ENCODE peak calls at places on chromosome 11, in six cellular contexts. C is psoas muscle, P is adrenal gland, B is left ventricle myocardium inferior, N is GM23338, U is uterus. H is an unnamed sample.

GRCh38 chr11:129724866-129725265 is 90.8 kb upstream of the TMEM45B start:
- DNase-seq in C (no peak), P (no peak), B (no peak), N (no peak), U (no peak), H (no peak)

GRCh38 chr11:85809881-85810280 is 1.1 kb downstream of the SYTL2 start:
- DNase-seq in C (peak), P (no peak), B (no peak), N (peak), U (no peak), H (no peak)

GRCh38 chr11:100719362-100719761 is 32.3 kb downstream of the ARHGAP42 start:
- DNase-seq in C (no peak), P (no peak), B (no peak), N (peak), U (no peak), H (no peak)

GRCh38 chr11:69243496-69244200 is 50.3 kb upstream of the MYEOV start:
- DNase-seq in C (no peak), P (no peak), B (no peak), N (no peak), U (no peak), H (no peak)

GRCh38 chr11:119741369-119742262 is 12.6 kb upstream of the NECTIN1 start:
- DNase-seq in C (peak), P (peak), B (peak), N (peak), U (no peak), H (peak)

GRCh38 chr11:122036022-122036421 is 80.0 kb downstream of the BLID start:
- DNase-seq in C (no peak), P (no peak), B (no peak), N (no peak), U (no peak), H (no peak)

GRCh38 chr11:116077092-116077491 is 572.9 kb upstream of the CADM1 start:
- DNase-seq in C (no peak), P (no peak), B (no peak), N (no peak), U (no peak), H (no peak)

GRCh38 chr11:56531856-56532255 is 11.2 kb downstream of the OR5M11 start:
- DNase-seq in C (no peak), P (no peak), B (no peak), N (no peak), U (no peak), H (no peak)

GRCh38 chr11:299951-300735 is 817 bp upstream of the IFITM5 start:
- DNase-seq in C (peak), P (no peak), B (peak), N (peak), U (no peak), H (no peak)

GRCh38 chr11:75668508-75669297 is at the start of gene MAP6:
- DNase-seq in C (peak), P (peak), B (peak), N (peak), U (no peak), H (peak)

GRCh38 chr11:26753738-26754504 is 32.1 kb upstream of the SLC5A12 start:
- DNase-seq in C (peak), P (peak), B (no peak), N (peak), U (peak), H (no peak)

GRCh38 chr11:47414685-47415070 is 6.3 kb downstream of the SLC39A13 start:
- DNase-seq in C (no peak), P (no peak), B (no peak), N (no peak), U (no peak), H (no peak)

GRCh38 chr11:124297921-124298320 is 15.8 kb downstream of the OR8D1 start:
- DNase-seq in C (no peak), P (no peak), B (no peak), N (no peak), U (no peak), H (no peak)

GRCh38 chr11:107011977-107012376 is 6.3 kb downstream of the GUCY1A2 start:
- DNase-seq in C (no peak), P (no peak), B (no peak), N (no peak), U (no peak), H (no peak)

GRCh38 chr11:8760896-8761295 is 78.3 kb downstream of the RPL27A start:
- DNase-seq in C (no peak), P (no peak), B (no peak), N (no peak), U (no peak), H (no peak)
- H3K27ac ChIP-seq in C (peak), P (peak), B (peak), N (no peak), U (peak), H (no peak)

GRCh38 chr11:131253885-131254204 is 116.6 kb upstream of the NTM start:
- DNase-seq in C (no peak), P (no peak), B (no peak), N (peak), U (no peak), H (no peak)

GRCh38 chr11:131254254-131254653 is 116.2 kb upstream of the NTM start:
- DNase-seq in C (no peak), P (no peak), B (no peak), N (peak), U (no peak), H (no peak)

GRCh38 chr11:131248588-131248987 is 121.8 kb upstream of the NTM start:
- DNase-seq in C (no peak), P (no peak), B (no peak), N (no peak), U (no peak), H (no peak)

GRCh38 chr11:131253142-131253884 is 117.1 kb upstream of the NTM start:
- DNase-seq in C (no peak), P (no peak), B (no peak), N (peak), U (no peak), H (no peak)
- H3K27ac ChIP-seq in C (no peak), P (no peak), B (no peak), N (peak), U (no peak), H (no peak)

GRCh38 chr11:12868315-12869073 is 140.6 kb upstream of the RASSF10 start:
- DNase-seq in C (no peak), P (no peak), B (no peak), N (no peak), U (no peak), H (no peak)

GRCh38 chr11:12867531-12867930 is 141.6 kb upstream of the RASSF10 start:
- DNase-seq in C (no peak), P (no peak), B (no peak), N (no peak), U (no peak), H (no peak)

GRCh38 chr11:12871251-12871650 is 137.9 kb upstream of the RASSF10 start:
- DNase-seq in C (no peak), P (no peak), B (no peak), N (no peak), U (no peak), H (no peak)

GRCh38 chr11:12876340-12876739 is 132.8 kb upstream of the RASSF10 start:
- DNase-seq in C (no peak), P (no peak), B (no peak), N (no peak), U (peak), H (no peak)

GRCh38 chr11:12871788-12872321 is 137.3 kb upstream of the RASSF10 start:
- DNase-seq in C (no peak), P (no peak), B (no peak), N (no peak), U (peak), H (no peak)
- H3K27ac ChIP-seq in C (no peak), P (no peak), B (no peak), N (peak), U (peak), H (no peak)

DNA sequence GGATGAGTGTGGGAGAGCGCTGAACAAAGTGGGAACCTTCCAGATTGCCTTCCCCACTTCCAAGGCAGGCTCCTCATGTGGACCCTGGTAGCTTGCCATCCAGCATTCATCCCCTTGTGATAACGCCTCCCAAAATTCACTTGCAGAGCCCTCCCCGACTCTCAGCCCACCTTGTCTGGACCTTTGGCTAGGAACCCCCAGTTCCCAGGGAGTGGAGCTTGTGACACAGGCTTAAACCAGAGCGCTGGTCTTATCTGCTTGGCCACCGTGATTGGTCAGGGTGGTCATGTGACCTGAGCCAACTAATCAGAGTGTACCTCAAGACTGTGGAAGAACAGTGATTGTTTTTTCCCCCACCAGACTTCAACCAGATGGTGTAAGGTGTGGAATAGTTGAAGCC is 9.6 kb upstream of the SLC35C1 start:
- DNase-seq in C (no peak), P (no peak), B (no peak), N (no peak), U (no peak), H (no peak)
- H3K27ac ChIP-seq in C (no peak), P (no peak), B (no peak), N (no peak), U (no peak), H (no peak)

GRCh38 chr11:68044145-68044813 is 5.5 kb downstream of the TCIRG1 start:
- DNase-seq in C (no peak), P (peak), B (no peak), N (no peak), U (no peak), H (no peak)
- H3K27ac ChIP-seq in C (no peak), P (peak), B (no peak), N (no peak), U (no peak), H (no peak)

GRCh38 chr11:73288873-73289707 is 17.0 kb downstream of the P2RY6 start:
- DNase-seq in C (peak), P (peak), B (peak), N (peak), U (peak), H (peak)

GRCh38 chr11:73287400-73288101 is 15.4 kb downstream of the P2RY6 start:
- DNase-seq in C (no peak), P (no peak), B (no peak), N (no peak), U (peak), H (no peak)

GRCh38 chr11:73286240-73286810 is 14.2 kb downstream of the P2RY6 start:
- DNase-seq in C (no peak), P (no peak), B (no peak), N (peak), U (no peak), H (no peak)

GRCh38 chr11:73290536-73290935 is 17.5 kb upstream of the ARHGEF17 start:
- DNase-seq in C (no peak), P (no peak), B (no peak), N (no peak), U (no peak), H (no peak)

GRCh38 chr11:73288197-73288872 is 16.2 kb downstream of the P2RY6 start:
- DNase-seq in C (no peak), P (no peak), B (no peak), N (no peak), U (no peak), H (no peak)
- H3K27ac ChIP-seq in C (peak), P (peak), B (peak), N (no peak), U (no peak), H (peak)

GRCh38 chr11:1534682-1535081 is 37.4 kb downstream of the DUSP8 start:
- DNase-seq in C (peak), P (no peak), B (no peak), N (no peak), U (no peak), H (no peak)

GRCh38 chr11:1532606-1533341 is 39.3 kb downstream of the DUSP8 start:
- DNase-seq in C (no peak), P (no peak), B (no peak), N (no peak), U (no peak), H (no peak)

GRCh38 chr11:1531961-1532586 is 40.0 kb downstream of the DUSP8 start:
- DNase-seq in C (peak), P (peak), B (peak), N (no peak), U (no peak), H (peak)

GRCh38 chr11:1534171-1534570 is 37.9 kb downstream of the DUSP8 start:
- DNase-seq in C (no peak), P (no peak), B (no peak), N (no peak), U (no peak), H (no peak)

GRCh38 chr11:1533342-1533725 is 38.7 kb downstream of the DUSP8 start:
- DNase-seq in C (no peak), P (no peak), B (no peak), N (no peak), U (no peak), H (no peak)
- H3K27ac ChIP-seq in C (peak), P (no peak), B (peak), N (no peak), U (no peak), H (no peak)

GRCh38 chr11:1369371-1370005 is 20.2 kb upstream of the BRSK2 start:
- DNase-seq in C (no peak), P (no peak), B (no peak), N (no peak), U (no peak), H (no peak)
- H3K27ac ChIP-seq in C (no peak), P (no peak), B (no peak), N (no peak), U (no peak), H (no peak)

DNA sequence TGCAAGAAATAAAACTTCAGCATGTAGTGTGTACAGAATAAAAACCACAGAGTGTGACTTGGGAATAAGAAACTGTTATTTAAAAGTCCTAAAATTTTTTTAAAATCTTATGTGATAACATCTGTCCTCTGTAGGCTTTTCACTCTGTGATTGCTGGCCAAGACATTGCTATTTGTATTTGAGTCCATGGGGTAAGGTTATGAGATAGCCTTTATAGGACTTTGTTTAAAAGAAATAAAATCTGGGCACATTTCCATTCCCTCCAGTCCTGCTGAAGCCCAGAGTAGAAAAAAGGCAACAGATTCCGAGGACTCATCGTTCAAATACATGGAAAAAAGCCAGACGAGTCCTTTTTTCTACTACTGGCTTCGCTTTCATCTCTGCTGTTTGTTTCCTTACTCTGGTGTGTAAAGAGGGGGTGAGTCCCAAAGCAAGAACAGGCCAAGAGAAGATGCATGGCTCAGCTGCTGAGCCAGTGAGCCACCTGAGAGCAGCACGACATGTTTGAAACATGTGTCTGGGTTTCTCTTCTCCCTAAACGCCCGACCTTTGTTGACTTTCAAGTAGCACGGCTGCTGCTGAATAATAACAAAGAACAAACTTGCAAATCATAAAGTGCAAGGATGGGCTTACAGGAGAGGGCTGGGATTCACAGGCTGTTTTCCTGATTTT is 195.0 kb upstream of the RAG2 start:
- DNase-seq in C (no peak), P (no peak), B (no peak), N (peak), U (no peak), H (no peak)
- H3K27ac ChIP-seq in C (no peak), P (no peak), B (no peak), N (no peak), U (no peak), H (no peak)